ENCODE peak calls at places on chromosomes 2 and 18, in four cellular contexts. J is HFFc6, P is A673, W is astrocyte of the spinal cord. X is an unnamed sample.

GRCh38 chr2:175074478-175074877 is 69.3 kb upstream of the CHN1 start:
- DNase-seq in J (no peak), P (no peak), W (no peak), X (no peak)

GRCh38 chr2:11508279-11508678 is 25.6 kb upstream of the GREB1 start:
- DNase-seq in J (no peak), P (no peak), W (no peak), X (no peak)

GRCh38 chr2:85852078-85852790 is 36.6 kb downstream of the ST3GAL5 start:
- DNase-seq in J (no peak), P (no peak), W (no peak), X (no peak)

GRCh38 chr18:24212939-24213338 is 74.1 kb downstream of the CABYR start:
- DNase-seq in J (peak), P (no peak), W (peak), X (no peak)

GRCh38 chr2:135839713-135840112 is 2.7 kb upstream of the LCT start:
- DNase-seq in J (peak), P (no peak), W (peak), X (no peak)

GRCh38 chr2:85503611-85504433 is 35.1 kb upstream of the MAT2A start:
- DNase-seq in J (peak), P (no peak), W (peak), X (no peak)

GRCh38 chr2:46134531-46135229 is 162.5 kb upstream of the EPAS1 start:
- DNase-seq in J (no peak), P (peak), W (peak), X (no peak)

GRCh38 chr2:9543557-9543956 is 12.1 kb downstream of the ADAM17 start:
- DNase-seq in J (no peak), P (no peak), W (no peak), X (no peak)

GRCh38 chr2:239163306-239164070 is 237.3 kb downstream of the HDAC4 start:
- DNase-seq in J (no peak), P (no peak), W (no peak), X (no peak)

GRCh38 chr2:2823061-2823753 is 492.1 kb upstream of the MYT1L start:
- DNase-seq in J (no peak), P (no peak), W (no peak), X (no peak)

GRCh38 chr2:160253440-160254296 is 53.6 kb upstream of the ITGB6 start:
- DNase-seq in J (no peak), P (no peak), W (peak), X (no peak)

GRCh38 chr2:235500761-235501662 is 7.2 kb downstream of the AGAP1 start:
- DNase-seq in J (peak), P (peak), W (peak), X (no peak)

GRCh38 chr2:223900531-223900930 is 44.6 kb downstream of the WDFY1 start:
- DNase-seq in J (no peak), P (no peak), W (no peak), X (no peak)

GRCh38 chr2:120861191-120861575 is 125.5 kb downstream of the GLI2 start:
- DNase-seq in J (no peak), P (no peak), W (no peak), X (no peak)

GRCh38 chr2:53939656-53940055 is 31.1 kb downstream of the PSME4 start:
- DNase-seq in J (no peak), P (no peak), W (peak), X (no peak)

GRCh38 chr18:58490238-58490637 is 138.7 kb downstream of the ALPK2 start:
- DNase-seq in J (no peak), P (no peak), W (no peak), X (no peak)

GRCh38 chr2:205175831-205176230 is 506.5 kb upstream of the NRP2 start:
- DNase-seq in J (no peak), P (no peak), W (no peak), X (no peak)

GRCh38 chr18:23106575-23106974 is 28.7 kb upstream of the CABLES1 start:
- DNase-seq in J (peak), P (peak), W (peak), X (no peak)

GRCh38 chr2:151483546-151483945 is 73.8 kb downstream of the RIF1 start:
- DNase-seq in J (no peak), P (no peak), W (no peak), X (no peak)

GRCh38 chr2:221965806-221966205 is 333.0 kb downstream of the PAX3 start:
- DNase-seq in J (no peak), P (no peak), W (no peak), X (no peak)

GRCh38 chr2:221972813-221973478 is 325.9 kb downstream of the PAX3 start:
- DNase-seq in J (no peak), P (no peak), W (no peak), X (no peak)

GRCh38 chr2:221969830-221970144 is 329.0 kb downstream of the PAX3 start:
- DNase-seq in J (no peak), P (no peak), W (no peak), X (no peak)

GRCh38 chr2:221973502-221973901 is 325.3 kb downstream of the PAX3 start:
- DNase-seq in J (no peak), P (no peak), W (no peak), X (no peak)

DNA sequence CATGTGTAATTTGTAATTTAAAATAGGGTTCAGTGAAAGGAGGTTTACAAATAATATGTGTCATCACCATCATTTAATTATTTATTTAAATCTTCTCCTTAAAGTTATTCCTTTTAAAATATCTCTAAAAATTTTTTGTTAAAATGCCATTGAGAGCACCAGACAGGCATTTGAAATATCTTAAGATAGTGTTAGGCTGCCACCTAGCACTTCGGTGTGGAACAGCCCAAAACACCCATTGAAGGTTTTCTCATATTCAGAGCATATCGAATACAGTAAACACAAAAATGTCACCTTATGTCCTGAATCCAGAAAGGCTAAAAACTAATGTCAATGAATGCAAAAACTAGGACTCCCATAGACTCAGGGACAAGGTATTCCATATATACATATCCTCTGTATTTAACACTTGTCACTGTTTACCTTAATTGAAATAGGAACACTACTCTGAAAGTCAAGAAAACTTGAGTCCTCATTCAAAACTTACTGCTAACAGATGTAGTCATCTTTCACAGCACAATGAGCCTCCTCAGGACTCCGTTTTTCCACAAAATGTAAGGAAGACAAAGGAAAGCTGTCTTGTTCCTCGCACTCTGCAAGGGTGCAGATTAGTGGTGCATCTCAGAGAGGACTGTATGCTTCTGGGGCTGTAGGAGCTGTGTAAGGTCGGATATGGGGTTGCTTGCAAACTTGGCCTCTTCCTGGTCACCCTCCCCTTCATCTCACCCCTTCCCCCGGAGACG is 329.5 kb downstream of the PAX3 start:
- DNase-seq in J (peak), P (peak), W (peak), X (no peak)
- TF ChIP-seq CTCF in J (peak), P (peak), W (peak), X (no peak)

DNA sequence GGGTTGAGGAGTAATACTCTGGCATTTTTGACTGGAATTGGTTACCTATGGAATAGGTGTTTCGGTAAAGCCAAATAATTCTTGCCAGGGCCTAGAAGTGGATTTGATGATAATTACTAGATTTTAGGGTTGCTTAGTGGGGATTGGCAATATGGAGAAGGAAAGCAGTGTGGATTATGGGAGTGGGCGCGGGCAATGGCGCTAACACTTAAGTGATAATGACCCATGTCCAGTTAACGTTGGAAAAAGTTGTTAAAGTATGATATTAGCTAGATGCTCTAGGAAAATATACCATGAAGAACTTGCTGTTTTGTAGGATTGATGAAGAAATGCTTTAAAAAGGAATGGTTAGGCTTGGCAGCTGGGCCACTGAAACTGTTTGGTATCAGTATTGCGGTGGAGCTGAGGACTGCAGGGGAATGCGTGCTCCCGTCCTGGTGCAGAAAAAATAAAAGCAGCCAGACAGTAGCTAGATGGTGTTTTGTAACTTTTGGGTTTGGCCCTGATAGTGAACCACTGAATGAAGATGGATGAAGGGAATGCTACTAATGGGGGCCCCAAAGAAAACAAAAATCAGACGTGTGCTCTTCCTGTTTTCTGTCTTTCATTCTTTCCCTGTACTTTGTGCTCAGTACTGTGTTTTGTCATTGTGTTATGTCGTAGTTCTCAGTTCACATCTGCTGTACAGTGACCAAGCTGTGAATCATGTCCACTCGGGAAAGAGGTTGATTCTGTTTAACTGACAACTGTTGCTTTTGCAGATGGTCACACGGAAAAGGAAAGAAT is 937 bp downstream of the INSIG2 start:
- DNase-seq in J (peak), P (peak), W (peak), X (no peak)
- TF ChIP-seq CTCF in J (peak), P (no peak), W (no peak), X (no peak)

GRCh38 chr2:130378206-130378897 is 22.5 kb downstream of the PTPN18 start:
- DNase-seq in J (no peak), P (no peak), W (no peak), X (no peak)

GRCh38 chr2:130377491-130377890 is 21.6 kb downstream of the PTPN18 start:
- DNase-seq in J (no peak), P (no peak), W (no peak), X (no peak)

GRCh38 chr2:130374587-130375290 is 18.9 kb downstream of the PTPN18 start:
- DNase-seq in J (peak), P (no peak), W (no peak), X (no peak)

GRCh38 chr2:130375291-130376266 is 19.7 kb downstream of the PTPN18 start:
- DNase-seq in J (no peak), P (no peak), W (no peak), X (no peak)

DNA sequence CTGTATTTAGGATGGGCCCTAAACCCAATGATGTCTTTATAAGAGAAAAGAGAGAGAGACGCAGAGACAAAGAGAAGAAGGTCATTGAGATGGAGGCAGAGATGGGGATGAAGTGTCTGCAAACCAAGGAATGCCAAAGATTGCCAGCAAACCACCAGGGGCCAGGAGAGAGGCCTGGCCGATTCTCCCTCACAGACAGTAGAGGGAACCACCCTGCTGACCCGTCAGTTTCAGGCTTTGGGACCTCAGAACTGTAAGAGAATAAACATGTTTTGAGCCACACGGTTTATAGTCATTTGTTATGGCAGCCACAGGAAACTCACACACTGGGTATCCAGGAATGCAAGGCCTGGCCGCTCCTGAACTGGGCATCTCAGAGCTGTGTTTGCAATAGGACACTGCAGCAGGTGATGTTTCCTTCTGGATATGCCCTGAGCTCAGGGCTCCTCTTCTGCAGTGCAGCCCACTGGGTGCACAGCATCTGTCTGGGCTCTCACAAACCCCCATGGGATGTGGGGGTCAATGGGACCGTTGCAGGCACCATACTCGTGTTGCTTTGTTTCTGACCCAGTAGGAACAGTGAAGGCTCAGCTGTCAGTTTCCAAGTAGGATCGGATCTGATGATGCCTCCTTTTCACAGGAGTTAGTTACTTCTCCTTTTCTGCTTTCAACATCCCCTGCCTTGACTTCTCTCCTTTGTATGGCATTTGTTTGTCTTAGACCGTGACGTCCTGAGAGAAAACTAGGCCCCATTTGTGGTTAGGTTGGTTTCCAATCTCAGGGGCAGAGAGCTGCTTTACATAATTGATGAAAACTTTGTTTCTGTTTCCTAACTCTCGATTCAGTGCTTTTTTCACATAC is 20.8 kb downstream of the PTPN18 start:
- DNase-seq in J (no peak), P (no peak), W (no peak), X (no peak)
- TF ChIP-seq CTCF in J (no peak), P (no peak), W (peak), X (no peak)

DNA sequence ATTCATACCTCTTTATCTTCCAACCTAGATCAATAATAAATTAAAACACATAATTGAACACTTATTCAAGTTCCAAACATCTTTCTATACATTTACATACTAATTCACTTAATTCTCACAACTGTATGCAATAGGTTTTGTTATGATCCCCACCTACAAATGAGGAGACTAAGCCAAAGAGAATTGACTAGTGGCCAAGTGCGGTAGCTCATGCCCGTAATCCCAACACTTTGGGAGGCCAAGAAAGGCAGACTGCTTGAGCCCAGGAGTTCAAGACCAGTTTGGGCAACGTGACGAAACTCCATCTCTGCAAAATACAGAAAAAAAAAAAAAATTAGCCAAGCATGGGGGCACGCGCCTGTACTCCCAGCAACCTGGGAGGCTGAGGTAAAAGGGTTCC is 36.8 kb downstream of the KCNG3 start:
- DNase-seq in J (no peak), P (peak), W (no peak), X (no peak)
- TF ChIP-seq CTCF in J (peak), P (peak), W (no peak), X (no peak)

DNA sequence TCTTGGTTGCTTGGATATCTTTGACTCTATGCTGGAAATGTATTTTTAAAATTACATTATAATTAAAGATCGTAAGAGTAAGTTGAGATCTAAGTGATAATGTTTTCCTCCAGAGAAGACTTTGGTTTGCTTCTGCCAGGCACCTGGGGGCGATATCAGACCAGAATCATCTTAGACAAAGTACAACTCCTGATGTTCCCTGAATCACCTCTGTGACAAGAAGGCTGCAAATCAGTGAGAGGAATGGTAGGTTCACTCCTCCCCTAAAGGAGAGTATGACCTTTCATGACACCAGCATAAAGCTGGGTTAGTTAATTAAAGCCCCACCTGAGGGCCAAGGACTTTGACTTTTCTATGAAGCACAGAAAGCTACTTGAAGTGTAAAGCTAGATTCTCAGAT is 114.4 kb upstream of the DTNA start:
- DNase-seq in J (peak), P (peak), W (peak), X (no peak)
- TF ChIP-seq CTCF in J (no peak), P (peak), W (peak), X (no peak)

GRCh38 chr2:219480004-219480403 is 18.7 kb upstream of the GMPPA start:
- DNase-seq in J (no peak), P (no peak), W (no peak), X (no peak)
- TF ChIP-seq CTCF in J (no peak), P (no peak), W (no peak), X (no peak)

GRCh38 chr2:20191714-20192569 is 33.0 kb downstream of the SDC1 start:
- DNase-seq in J (no peak), P (no peak), W (no peak), X (no peak)

GRCh38 chr2:20190170-20190569 is 34.8 kb downstream of the SDC1 start:
- DNase-seq in J (no peak), P (no peak), W (no peak), X (no peak)

GRCh38 chr2:20189299-20189931 is 35.5 kb downstream of the SDC1 start:
- DNase-seq in J (no peak), P (no peak), W (no peak), X (no peak)

GRCh38 chr2:20192781-20193180 is 32.1 kb downstream of the SDC1 start:
- DNase-seq in J (no peak), P (no peak), W (no peak), X (no peak)

DNA sequence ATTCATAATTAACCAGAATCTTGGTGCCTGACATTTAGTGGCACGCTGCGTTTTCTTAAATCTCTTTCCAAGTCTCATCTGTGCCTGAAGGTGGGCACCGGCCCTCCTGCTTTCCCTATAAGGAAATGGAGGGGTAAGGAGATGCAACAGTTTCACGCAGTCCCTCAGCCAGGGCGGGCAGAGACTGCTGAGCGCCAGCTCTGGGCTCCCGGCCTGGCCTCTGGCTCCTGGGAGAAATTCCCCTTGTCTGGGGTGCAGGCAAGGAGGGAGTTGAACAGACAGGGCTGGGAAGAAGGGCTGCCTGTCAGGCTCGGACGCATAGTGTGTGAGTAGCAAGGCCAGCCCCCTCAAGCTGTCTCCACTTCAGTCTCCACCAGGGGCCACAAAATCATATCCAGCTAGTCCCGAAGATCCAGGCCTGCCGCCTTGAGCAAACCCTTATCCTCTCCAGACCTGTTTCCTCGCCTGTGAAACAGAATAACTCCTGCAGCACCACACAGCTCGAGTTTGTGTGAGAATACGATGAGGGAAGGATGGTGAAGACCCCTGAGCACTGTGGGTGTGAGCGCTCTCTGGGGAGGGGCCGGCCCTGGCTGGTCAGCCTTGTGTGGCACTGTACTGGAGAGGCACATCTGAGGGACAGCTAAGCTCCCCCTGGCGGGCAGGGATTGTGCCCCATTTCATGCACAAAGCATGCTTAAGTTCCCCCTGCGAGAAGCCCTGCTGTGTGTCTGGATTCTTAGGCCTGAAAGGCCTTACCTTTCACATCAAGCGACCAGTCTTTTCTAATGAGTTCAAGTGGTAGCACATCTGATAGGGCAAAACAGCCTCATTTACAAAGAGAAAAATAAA is 33.8 kb downstream of the SDC1 start:
- DNase-seq in J (no peak), P (no peak), W (no peak), X (no peak)
- TF ChIP-seq CTCF in J (no peak), P (peak), W (no peak), X (no peak)